ENCODE peak calls at places on chromosomes 12 and 14, in four cellular contexts. C is heart left ventricle, O is lower lobe of right lung, G is OCI-LY7. Q is an unnamed sample.

GRCh38 chr12:65199604-65200003 is 30.2 kb downstream of the LEMD3 start:
- DNase-seq in G (no peak), C (no peak), O (no peak), Q (no peak)

GRCh38 chr14:68921666-68922065 is 57.4 kb downstream of the ACTN1 start:
- DNase-seq in O (no peak), C (no peak), G (no peak), Q (no peak)

GRCh38 chr12:6361834-6362233 is 13.5 kb downstream of the SCNN1A start:
- DNase-seq in O (peak; percentile 76), G (no peak), C (peak; percentile 68), Q (no peak)

GRCh38 chr14:94904636-94905035 is 134.7 kb upstream of the GSC start:
- DNase-seq in O (no peak), C (no peak), G (no peak), Q (no peak)

GRCh38 chr12:118404876-118405521 is 28.6 kb downstream of the SUDS3 start:
- DNase-seq in G (peak; percentile 63), O (no peak), C (peak; percentile 43), Q (peak; percentile 68)

GRCh38 chr14:72545411-72546311 is 348.2 kb downstream of the DPF3 start:
- DNase-seq in O (no peak), G (no peak), C (no peak), Q (no peak)

GRCh38 chr14:79548836-79549235 is 662.5 kb downstream of the DIO2 start:
- DNase-seq in C (no peak), G (no peak), O (no peak), Q (no peak)

GRCh38 chr12:43407816-43408645 is 144.0 kb downstream of the ADAMTS20 start:
- DNase-seq in O (no peak), C (no peak), G (no peak), Q (no peak)

GRCh38 chr14:33343016-33343415 is 404.3 kb downstream of the NPAS3 start:
- DNase-seq in G (no peak), O (no peak), C (no peak), Q (no peak)

DNA sequence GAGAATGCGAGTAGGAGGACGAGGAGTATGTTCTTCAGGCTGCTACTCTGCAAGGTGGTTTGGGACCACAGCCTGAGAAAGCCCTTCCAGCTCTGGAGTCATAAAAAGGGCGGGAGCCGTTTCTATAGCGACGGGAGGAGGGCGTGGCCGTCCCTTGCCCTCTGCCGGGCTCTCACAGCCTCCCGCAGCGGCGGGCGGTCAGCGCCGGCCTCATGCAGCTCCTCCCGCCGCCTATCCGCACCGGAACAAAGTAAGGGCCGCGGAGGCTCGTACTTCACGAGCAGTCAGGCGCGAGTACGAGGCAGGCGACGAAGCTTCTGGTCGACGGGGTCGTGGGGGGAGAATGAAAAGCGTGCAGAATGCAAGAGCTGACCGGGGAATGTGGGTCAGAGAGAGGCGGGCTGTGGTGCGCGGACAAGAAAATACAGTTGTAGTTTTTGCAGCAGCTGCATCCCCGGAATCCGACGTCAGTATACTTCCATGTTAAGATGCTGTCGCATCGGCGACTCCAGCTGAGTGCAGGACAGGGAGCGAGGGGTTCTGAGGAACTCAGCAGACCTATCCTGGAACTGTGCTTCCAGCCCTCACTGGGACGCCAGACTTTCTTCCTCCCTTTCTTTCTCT is at the start of gene DYRK4:
- DNase-seq in G (no peak), C (peak; percentile 81), O (peak; percentile 88), Q (no peak)
- H3K4me3 ChIP-seq in G (no peak within 1 kb of the TSS), C (peak within 1 kb of the TSS; percentile 7), O (peak within 1 kb of the TSS; percentile 44), Q (no peak within 1 kb of the TSS)

GRCh38 chr14:105470812-105471771 is 3.5 kb upstream of the CRIP2 start:
- DNase-seq in G (no peak), C (peak; percentile 91), O (no peak), Q (no peak)
- H3K4me1 ChIP-seq in G (peaks cover 9% of the 10 kb centered on the region), C (peaks cover 73% of the 10 kb centered on the region), O (peaks cover 63% of the 10 kb centered on the region), Q (peaks cover 25% of the 10 kb centered on the region)

DNA sequence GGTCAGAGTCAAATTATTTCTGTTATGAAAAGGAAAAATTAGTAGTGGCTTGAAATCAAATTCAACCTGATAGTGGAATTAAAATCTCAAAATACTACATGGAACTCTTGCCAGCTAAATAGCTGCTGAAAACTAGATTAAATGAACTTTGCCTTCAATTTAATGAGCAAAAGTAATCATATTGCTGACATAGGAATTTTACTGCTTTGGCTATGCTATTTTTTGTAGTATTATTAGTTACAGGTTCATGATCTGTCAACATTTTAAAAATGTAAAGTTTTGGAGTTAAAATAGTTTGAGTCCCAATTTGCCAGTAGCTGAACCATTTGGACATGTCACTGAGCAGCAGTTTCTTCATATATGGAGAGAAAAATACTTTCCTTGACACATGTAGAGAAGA is 81.4 kb downstream of the RERGL start:
- DNase-seq in C (no peak), O (no peak), G (no peak), Q (no peak)
- H3K27ac ChIP-seq in C (no peak overlapping the region), O (no peak overlapping the region), G (no peak overlapping the region), Q (no peak overlapping the region)

DNA sequence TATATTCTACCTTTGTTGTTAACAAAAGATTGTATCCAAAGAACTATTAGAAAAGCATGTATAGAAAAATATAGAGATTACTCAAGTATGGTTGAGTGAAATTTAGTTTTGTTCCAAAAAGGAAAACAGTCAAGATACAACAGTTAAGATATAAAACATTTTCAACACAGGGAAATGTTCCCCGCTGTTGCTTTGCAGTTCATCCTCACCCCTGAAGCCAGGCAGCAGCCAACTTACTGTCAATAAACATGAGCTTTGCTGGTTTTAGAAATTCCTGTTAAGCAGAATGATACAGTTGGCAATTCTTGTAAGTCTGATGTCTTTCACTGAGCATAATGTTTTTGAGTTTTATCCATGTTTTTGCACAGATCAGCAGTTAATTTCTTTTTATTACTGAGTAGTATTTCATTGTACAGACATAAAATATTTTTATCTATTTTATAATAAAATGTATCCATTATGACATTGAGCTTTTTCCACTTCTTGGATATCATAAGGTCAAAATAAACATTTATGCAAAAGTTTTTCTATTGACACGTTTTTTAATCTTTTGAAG is 1.2 kb upstream of the CLEC2B start:
- DNase-seq in C (no peak), G (no peak), O (no peak), Q (no peak)
- H3K4me3 ChIP-seq in C (peak overlapping the region; percentile 31), G (no peak overlapping the region), O (peak overlapping the region; percentile 61), Q (peak overlapping the region; percentile 98)

DNA sequence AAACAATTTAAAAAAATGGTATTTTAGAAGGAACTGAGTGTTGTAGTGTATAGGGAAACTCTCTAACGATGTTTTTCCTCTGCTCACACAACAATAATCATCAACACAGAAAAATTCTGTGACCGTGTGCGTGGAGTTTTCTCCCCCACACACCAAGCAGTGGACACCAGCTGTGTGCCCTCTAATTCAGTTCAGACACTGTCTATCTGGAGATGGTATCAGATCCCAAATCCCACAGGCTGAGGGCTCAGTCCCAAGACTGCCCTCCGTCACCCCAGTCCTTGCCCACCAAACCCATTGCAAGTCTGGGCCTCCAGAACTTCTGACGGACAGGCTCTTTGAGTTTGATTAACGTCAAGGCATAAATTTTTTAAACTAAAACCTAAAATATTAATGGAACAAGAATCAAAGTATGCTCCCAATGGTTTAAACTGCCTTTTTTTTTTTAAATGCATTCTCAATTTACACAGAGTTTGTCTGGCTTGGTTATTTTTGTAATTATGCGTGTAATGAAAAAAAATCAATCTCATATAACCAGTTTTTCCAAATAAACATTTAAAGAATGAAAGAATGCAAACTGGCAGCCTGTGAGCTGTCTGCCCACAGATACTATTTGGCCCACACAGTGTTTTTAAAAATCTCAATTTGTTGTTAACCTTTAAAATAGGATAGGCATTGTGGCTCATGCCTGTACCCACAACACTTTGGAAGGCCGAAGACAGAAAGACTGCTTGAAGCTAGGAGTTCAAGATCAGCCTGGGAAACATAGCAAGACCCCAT is 19.2 kb downstream of the BLTP3B start:
- DNase-seq in O (no peak), C (no peak), G (no peak), Q (no peak)
- H3K4me1 ChIP-seq in O (peaks cover 37% of the 10 kb centered on the region), C (peaks cover 10% of the 10 kb centered on the region), G (peaks cover 10% of the 10 kb centered on the region), Q (peaks cover 8% of the 10 kb centered on the region)

GRCh38 chr12:10717410-10717809 is 5.7 kb downstream of the YBX3 start:
- DNase-seq in C (no peak), O (no peak), G (no peak), Q (no peak)

GRCh38 chr12:10716277-10716676 is 6.8 kb downstream of the YBX3 start:
- DNase-seq in G (no peak), O (no peak), C (no peak), Q (no peak)

GRCh38 chr12:10716704-10717315 is 6.3 kb downstream of the YBX3 start:
- DNase-seq in O (peak; percentile 60), G (no peak), C (peak; percentile 87), Q (no peak)

GRCh38 chr12:10719482-10719881 is 3.6 kb downstream of the YBX3 start:
- DNase-seq in G (no peak), C (peak; percentile 62), O (no peak), Q (no peak)

GRCh38 chr12:10718279-10718821 is 4.8 kb downstream of the YBX3 start:
- DNase-seq in G (no peak), O (no peak), C (no peak), Q (no peak)
- H3K27ac ChIP-seq in G (no peak overlapping the region), O (no peak overlapping the region), C (peak overlapping the region; percentile 98), Q (no peak overlapping the region)

GRCh38 chr14:61395115-61395725 is 73.8 kb downstream of the PRKCH start:
- DNase-seq in O (no peak), C (no peak), G (no peak), Q (no peak)
- H3K4me3 ChIP-seq in O (no peak overlapping the region), C (no peak overlapping the region), G (no peak overlapping the region), Q (no peak overlapping the region)